ENCODE peak calls at places on chromosomes 6 and 20, in nine cellular contexts. One of them, this sample, is unnamed.

GRCh38 chr6:16181429-16182359 is 52.8 kb downstream of the MYLIP start:
- DNase-seq in thyroid gland: peak; percentile 62
- DNase-seq in left lung: no peak
- DNase-seq in fibroblast of lung: no peak
- DNase-seq in GM23248: no peak
- DNase-seq in testis: peak; percentile 67
- DNase-seq in SJSA1: no peak
- DNase-seq in stomach: no peak
- DNase-seq in ovary: no peak
- DNase-seq in this sample: no peak

GRCh38 chr6:90537723-90538407 is 49.0 kb downstream of the MAP3K7 start:
- DNase-seq in SJSA1: no peak
- DNase-seq in ovary: no peak
- DNase-seq in left lung: no peak
- DNase-seq in stomach: no peak
- DNase-seq in thyroid gland: no peak
- DNase-seq in fibroblast of lung: peak; percentile 67
- DNase-seq in GM23248: peak; percentile 77
- DNase-seq in testis: no peak
- DNase-seq in this sample: no peak

GRCh38 chr6:82246802-82247633 is 526 bp downstream of the IBTK start:
- DNase-seq in SJSA1: peak; percentile 76
- DNase-seq in thyroid gland: peak; percentile 65
- DNase-seq in fibroblast of lung: peak; percentile 55
- DNase-seq in testis: peak; percentile 79
- DNase-seq in left lung: peak; percentile 88
- DNase-seq in ovary: no peak
- DNase-seq in stomach: peak; percentile 41
- DNase-seq in GM23248: peak; percentile 79
- DNase-seq in this sample: no peak

GRCh38 chr20:25278636-25279361 is 30.9 kb downstream of the PYGB start:
- DNase-seq in testis: peak; percentile 10
- DNase-seq in GM23248: no peak
- DNase-seq in left lung: peak; percentile 56
- DNase-seq in ovary: peak; percentile 7
- DNase-seq in fibroblast of lung: no peak
- DNase-seq in stomach: peak; percentile 21
- DNase-seq in SJSA1: peak; percentile 35
- DNase-seq in thyroid gland: peak; percentile 0
- DNase-seq in this sample: no peak

GRCh38 chr6:90227165-90227564 is 69.5 kb downstream of the BACH2 start:
- DNase-seq in left lung: no peak
- DNase-seq in SJSA1: no peak
- DNase-seq in GM23248: no peak
- DNase-seq in thyroid gland: no peak
- DNase-seq in fibroblast of lung: no peak
- DNase-seq in ovary: no peak
- DNase-seq in testis: no peak
- DNase-seq in stomach: no peak
- DNase-seq in this sample: no peak

GRCh38 chr20:26167499-26167898 is 470.8 kb upstream of the ZNF337 start:
- DNase-seq in SJSA1: no peak
- DNase-seq in stomach: no peak
- DNase-seq in fibroblast of lung: peak; percentile 64
- DNase-seq in GM23248: peak; percentile 68
- DNase-seq in thyroid gland: no peak
- DNase-seq in testis: no peak
- DNase-seq in left lung: no peak
- DNase-seq in ovary: no peak
- DNase-seq in this sample: no peak

GRCh38 chr6:20569000-20569610 is 34.8 kb downstream of the CDKAL1 start:
- DNase-seq in GM23248: peak; percentile 34
- DNase-seq in fibroblast of lung: peak; percentile 70
- DNase-seq in stomach: no peak
- DNase-seq in left lung: no peak
- DNase-seq in ovary: no peak
- DNase-seq in thyroid gland: no peak
- DNase-seq in SJSA1: no peak
- DNase-seq in testis: no peak
- DNase-seq in this sample: no peak

GRCh38 chr20:54688476-54688875 is 213.1 kb downstream of the DOK5 start:
- DNase-seq in thyroid gland: no peak
- DNase-seq in left lung: no peak
- DNase-seq in testis: no peak
- DNase-seq in SJSA1: no peak
- DNase-seq in ovary: no peak
- DNase-seq in GM23248: no peak
- DNase-seq in fibroblast of lung: no peak
- DNase-seq in stomach: no peak
- DNase-seq in this sample: no peak

GRCh38 chr6:134636221-134636830 is 313.6 kb downstream of the ALDH8A1 start:
- DNase-seq in stomach: no peak
- DNase-seq in GM23248: no peak
- DNase-seq in fibroblast of lung: no peak
- DNase-seq in SJSA1: no peak
- DNase-seq in testis: no peak
- DNase-seq in thyroid gland: no peak
- DNase-seq in left lung: no peak
- DNase-seq in ovary: no peak
- DNase-seq in this sample: no peak

GRCh38 chr6:12653396-12653910 is 63.1 kb upstream of the PHACTR1 start:
- DNase-seq in left lung: no peak
- DNase-seq in SJSA1: no peak
- DNase-seq in ovary: no peak
- DNase-seq in GM23248: peak; percentile 22
- DNase-seq in testis: no peak
- DNase-seq in fibroblast of lung: peak; percentile 58
- DNase-seq in stomach: no peak
- DNase-seq in thyroid gland: no peak
- DNase-seq in this sample: no peak

GRCh38 chr6:168190646-168191443 is 111.8 kb upstream of the FRMD1 start:
- DNase-seq in GM23248: no peak
- DNase-seq in ovary: no peak
- DNase-seq in left lung: no peak
- DNase-seq in SJSA1: peak; percentile 39
- DNase-seq in fibroblast of lung: no peak
- DNase-seq in thyroid gland: no peak
- DNase-seq in testis: peak; percentile 2
- DNase-seq in stomach: peak; percentile 19
- DNase-seq in this sample: no peak

GRCh38 chr6:56657364-56657763 is 14.7 kb upstream of the DST start:
- DNase-seq in thyroid gland: no peak
- DNase-seq in left lung: no peak
- DNase-seq in GM23248: no peak
- DNase-seq in testis: no peak
- DNase-seq in SJSA1: no peak
- DNase-seq in ovary: no peak
- DNase-seq in stomach: no peak
- DNase-seq in fibroblast of lung: no peak
- DNase-seq in this sample: no peak

GRCh38 chr20:17854307-17854903 is 114.2 kb downstream of the SNX5 start:
- DNase-seq in stomach: peak; percentile 79
- DNase-seq in fibroblast of lung: peak; percentile 36
- DNase-seq in left lung: no peak
- DNase-seq in testis: peak; percentile 80
- DNase-seq in ovary: peak; percentile 66
- DNase-seq in thyroid gland: peak; percentile 76
- DNase-seq in SJSA1: peak; percentile 57
- DNase-seq in GM23248: peak; percentile 57
- DNase-seq in this sample: no peak

GRCh38 chr20:17625246-17626051 is 55.6 kb downstream of the DSTN start:
- DNase-seq in testis: no peak
- DNase-seq in stomach: no peak
- DNase-seq in left lung: peak; percentile 62
- DNase-seq in SJSA1: no peak
- DNase-seq in fibroblast of lung: no peak
- DNase-seq in thyroid gland: no peak
- DNase-seq in ovary: no peak
- DNase-seq in GM23248: no peak
- DNase-seq in this sample: no peak

GRCh38 chr20:19743650-19744015 is 14.4 kb upstream of the RIN2 start:
- DNase-seq in left lung: no peak
- DNase-seq in ovary: no peak
- DNase-seq in fibroblast of lung: no peak
- DNase-seq in testis: no peak
- DNase-seq in GM23248: no peak
- DNase-seq in thyroid gland: no peak
- DNase-seq in stomach: no peak
- DNase-seq in SJSA1: no peak
- DNase-seq in this sample: no peak

GRCh38 chr20:57996936-57997629 is 231.4 kb downstream of the ANKRD60 start:
- DNase-seq in thyroid gland: no peak
- DNase-seq in left lung: no peak
- DNase-seq in SJSA1: peak; percentile 75
- DNase-seq in ovary: no peak
- DNase-seq in GM23248: peak; percentile 94
- DNase-seq in stomach: no peak
- DNase-seq in testis: no peak
- DNase-seq in fibroblast of lung: peak; percentile 85
- DNase-seq in this sample: no peak

GRCh38 chr20:58001381-58001780 is 227.1 kb downstream of the ANKRD60 start:
- DNase-seq in left lung: no peak
- DNase-seq in SJSA1: no peak
- DNase-seq in ovary: peak; percentile 68
- DNase-seq in GM23248: no peak
- DNase-seq in testis: peak; percentile 71
- DNase-seq in thyroid gland: peak; percentile 13
- DNase-seq in fibroblast of lung: peak; percentile 76
- DNase-seq in stomach: no peak
- DNase-seq in this sample: no peak

GRCh38 chr20:57998276-57998675 is 230.2 kb downstream of the ANKRD60 start:
- DNase-seq in GM23248: no peak
- DNase-seq in testis: no peak
- DNase-seq in stomach: no peak
- DNase-seq in thyroid gland: no peak
- DNase-seq in ovary: no peak
- DNase-seq in left lung: no peak
- DNase-seq in SJSA1: no peak
- DNase-seq in fibroblast of lung: no peak
- DNase-seq in this sample: no peak

GRCh38 chr20:57999465-58000111 is 228.9 kb downstream of the ANKRD60 start:
- DNase-seq in thyroid gland: no peak
- DNase-seq in ovary: no peak
- DNase-seq in SJSA1: no peak
- DNase-seq in GM23248: no peak
- DNase-seq in stomach: no peak
- DNase-seq in fibroblast of lung: no peak
- DNase-seq in testis: peak; percentile 49
- DNase-seq in left lung: no peak
- DNase-seq in this sample: no peak

DNA sequence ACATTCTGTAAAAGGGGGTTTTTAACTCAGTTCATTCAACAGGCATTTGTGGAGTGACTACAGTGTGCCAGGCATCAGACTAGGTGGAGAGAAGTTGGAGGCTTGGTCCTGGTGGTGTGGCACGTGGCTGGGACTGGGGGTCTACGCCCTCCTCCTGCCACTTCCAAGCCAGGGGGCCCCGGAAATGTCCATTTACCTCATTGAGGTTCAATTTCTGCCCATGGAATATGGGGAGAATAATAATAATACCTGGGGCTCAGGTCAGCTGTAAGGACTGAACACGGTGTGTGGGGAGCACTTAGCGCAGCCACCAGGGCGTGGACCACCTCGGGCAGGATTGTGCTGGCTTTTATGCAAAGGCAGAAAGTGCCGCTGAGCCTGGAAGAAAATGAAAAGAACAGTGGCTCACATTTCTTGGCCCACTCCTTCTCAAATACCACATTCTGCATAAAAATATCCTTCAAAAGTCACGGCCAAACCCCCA is 229.4 kb downstream of the ANKRD60 start:
- DNase-seq in stomach: no peak
- DNase-seq in testis: no peak
- DNase-seq in left lung: no peak
- DNase-seq in GM23248: no peak
- DNase-seq in ovary: no peak
- DNase-seq in thyroid gland: no peak
- DNase-seq in fibroblast of lung: no peak
- DNase-seq in SJSA1: no peak
- DNase-seq in this sample: no peak
- H3K4me3 ChIP-seq in stomach: no peak overlapping the region
- H3K4me3 ChIP-seq in testis: no peak overlapping the region
- H3K4me3 ChIP-seq in left lung: peak overlapping the region; percentile 11
- H3K4me3 ChIP-seq in GM23248: no peak overlapping the region
- H3K4me3 ChIP-seq in ovary: no peak overlapping the region
- H3K4me3 ChIP-seq in thyroid gland: no peak overlapping the region
- H3K4me3 ChIP-seq in fibroblast of lung: no peak overlapping the region
- H3K4me3 ChIP-seq in SJSA1: no peak overlapping the region
- H3K4me3 ChIP-seq in this sample: no peak overlapping the region

GRCh38 chr20:63274381-63275228 is 2.0 kb downstream of the ARFGAP1 start:
- DNase-seq in ovary: no peak
- DNase-seq in fibroblast of lung: peak; percentile 25
- DNase-seq in GM23248: peak; percentile 76
- DNase-seq in testis: no peak
- DNase-seq in stomach: no peak
- DNase-seq in left lung: no peak
- DNase-seq in SJSA1: no peak
- DNase-seq in thyroid gland: no peak
- DNase-seq in this sample: no peak
- H3K36me3 ChIP-seq in ovary: no peaks in the 10 kb centered on the region
- H3K36me3 ChIP-seq in fibroblast of lung: peaks cover 26% of the 10 kb centered on the region
- H3K36me3 ChIP-seq in GM23248: peaks cover 16% of the 10 kb centered on the region
- H3K36me3 ChIP-seq in testis: no peaks in the 10 kb centered on the region
- H3K36me3 ChIP-seq in stomach: peaks cover 38% of the 10 kb centered on the region
- H3K36me3 ChIP-seq in left lung: no peaks in the 10 kb centered on the region
- H3K36me3 ChIP-seq in SJSA1: peaks cover 57% of the 10 kb centered on the region
- H3K36me3 ChIP-seq in thyroid gland: peaks cover 29% of the 10 kb centered on the region
- H3K36me3 ChIP-seq in this sample: peaks cover 41% of the 10 kb centered on the region

GRCh38 chr6:37049735-37049989 is 44.2 kb downstream of the FGD2 start:
- DNase-seq in thyroid gland: no peak
- DNase-seq in left lung: no peak
- DNase-seq in stomach: no peak
- DNase-seq in GM23248: no peak
- DNase-seq in fibroblast of lung: no peak
- DNase-seq in SJSA1: no peak
- DNase-seq in ovary: no peak
- DNase-seq in testis: no peak
- DNase-seq in this sample: no peak
- H3K27ac ChIP-seq in thyroid gland: no peak overlapping the region
- H3K27ac ChIP-seq in left lung: peak overlapping the region; percentile 47
- H3K27ac ChIP-seq in stomach: peak overlapping the region; percentile 80
- H3K27ac ChIP-seq in GM23248: no peak overlapping the region
- H3K27ac ChIP-seq in fibroblast of lung: no peak overlapping the region
- H3K27ac ChIP-seq in SJSA1: no peak overlapping the region
- H3K27ac ChIP-seq in ovary: no peak overlapping the region
- H3K27ac ChIP-seq in testis: no peak overlapping the region
- H3K27ac ChIP-seq in this sample: peak overlapping the region; percentile 79

DNA sequence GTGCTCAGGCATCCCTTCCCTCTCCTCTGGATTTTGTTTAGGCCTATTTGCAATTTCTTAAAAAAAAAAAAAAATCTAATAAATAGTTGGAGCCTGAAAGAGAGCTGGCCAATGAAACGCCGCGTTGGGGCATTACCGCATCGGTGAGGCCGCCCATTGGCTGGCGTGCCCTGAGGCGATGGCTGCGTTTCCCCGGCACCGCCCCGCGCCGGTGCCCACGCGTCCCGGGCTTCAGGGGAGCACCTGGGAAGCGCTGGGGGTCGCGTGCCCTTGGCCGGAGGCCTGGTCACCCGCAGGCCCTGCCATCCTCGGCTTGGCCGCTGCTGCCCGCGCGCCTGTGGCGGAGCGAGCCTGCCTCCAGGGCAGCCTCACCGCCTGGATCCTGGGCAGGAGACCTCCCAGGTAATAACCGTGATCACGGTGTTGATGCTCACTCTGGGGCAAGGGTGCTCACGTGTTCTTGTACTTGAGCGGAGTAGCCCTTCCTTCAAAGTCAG is 155.4 kb downstream of the NRN1 start:
- DNase-seq in fibroblast of lung: peak; percentile 39
- DNase-seq in GM23248: peak; percentile 62
- DNase-seq in left lung: peak; percentile 85
- DNase-seq in ovary: no peak
- DNase-seq in SJSA1: no peak
- DNase-seq in thyroid gland: peak; percentile 48
- DNase-seq in stomach: peak; percentile 52
- DNase-seq in testis: peak; percentile 88
- DNase-seq in this sample: peak; percentile 45
- H3K4me3 ChIP-seq in fibroblast of lung: peak overlapping the region; percentile 49
- H3K4me3 ChIP-seq in GM23248: peak overlapping the region; percentile 44
- H3K4me3 ChIP-seq in left lung: peak overlapping the region; percentile 26
- H3K4me3 ChIP-seq in ovary: no peak overlapping the region
- H3K4me3 ChIP-seq in SJSA1: no peak overlapping the region
- H3K4me3 ChIP-seq in thyroid gland: no peak overlapping the region
- H3K4me3 ChIP-seq in stomach: peak overlapping the region; percentile 40
- H3K4me3 ChIP-seq in testis: peak overlapping the region; percentile 60
- H3K4me3 ChIP-seq in this sample: peak overlapping the region; percentile 55